ENCODE peak calls at places on chromosomes 3 and 15, in nine cellular contexts. A is right lobe of liver, X is stomach, D is mucosa of descending colon, S is ovary, B is mammary epithelial cell, H is OCI-LY7, G is K562, W is BE2C. L is an unnamed sample.

GRCh38 chr15:26757156-26757555 is 15.7 kb downstream of the GABRB3 start:
- DNase-seq in D (no peak), W (no peak), S (no peak), A (no peak), H (no peak), G (no peak), B (no peak), X (no peak), L (no peak)

GRCh38 chr3:105656607-105657504 is 212.0 kb downstream of the CBLB start:
- DNase-seq in D (no peak), S (no peak), B (no peak), A (no peak), H (no peak), X (no peak), W (no peak), G (no peak), L (no peak)

GRCh38 chr15:45442497-45443135 is 64.3 kb upstream of the GATM start:
- DNase-seq in H (no peak), D (no peak), S (no peak), B (peak; percentile 66), W (no peak), A (peak; percentile 16), X (no peak), G (no peak), L (peak; percentile 47)

GRCh38 chr3:58356054-58356453 is 23.4 kb downstream of the PXK start:
- DNase-seq in A (no peak), B (peak; percentile 19), D (no peak), W (no peak), X (no peak), G (no peak), H (peak; percentile 61), S (no peak), L (no peak)

GRCh38 chr3:42153039-42153438 is 61.9 kb downstream of the TRAK1 start:
- DNase-seq in X (no peak), W (no peak), D (no peak), G (no peak), H (no peak), S (no peak), A (no peak), B (no peak), L (no peak)

GRCh38 chr15:71532994-71533393 is 277.4 kb upstream of the NR2E3 start:
- DNase-seq in A (no peak), D (no peak), W (peak; percentile 18), X (no peak), S (no peak), G (peak; percentile 25), H (peak; percentile 27), B (peak; percentile 63), L (peak; percentile 15)

GRCh38 chr3:30752961-30753360 is 141.5 kb downstream of the GADL1 start:
- DNase-seq in W (no peak), S (no peak), A (no peak), B (peak; percentile 78), G (no peak), D (peak; percentile 45), X (peak; percentile 34), H (no peak), L (peak; percentile 70)

GRCh38 chr3:152258448-152259302 is 10.1 kb upstream of the MBNL1 start:
- DNase-seq in X (peak; percentile 35), H (no peak), S (peak; percentile 26), D (no peak), A (peak; percentile 82), G (peak; percentile 48), B (peak; percentile 98), W (no peak), L (peak; percentile 98)

GRCh38 chr3:177037241-177037640 is 160.0 kb downstream of the TBL1XR1 start:
- DNase-seq in X (no peak), S (no peak), D (no peak), W (no peak), A (no peak), B (peak; percentile 31), H (no peak), G (no peak), L (peak; percentile 76)

GRCh38 chr3:179263134-179263533 is 12.2 kb upstream of the KCNMB3 start:
- DNase-seq in S (no peak), A (no peak), H (no peak), D (no peak), G (no peak), W (no peak), B (no peak), X (no peak), L (no peak)

GRCh38 chr3:16512435-16513140 is 911 bp downstream of the RFTN1 start:
- DNase-seq in H (peak; percentile 88), S (peak; percentile 59), A (peak; percentile 86), G (no peak), X (peak; percentile 26), B (no peak), W (no peak), D (peak; percentile 37), L (no peak)

GRCh38 chr3:39149059-39149455 is 4.3 kb downstream of the CSRNP1 start:
- DNase-seq in W (no peak), B (no peak), S (no peak), A (no peak), G (no peak), D (no peak), H (peak; percentile 59), X (no peak), L (no peak)

GRCh38 chr15:70271422-70272088 is 173.8 kb upstream of the TLE3 start:
- DNase-seq in A (no peak), W (peak; percentile 50), H (no peak), G (peak; percentile 16), X (no peak), B (peak; percentile 93), S (no peak), D (no peak), L (peak; percentile 98)

GRCh38 chr3:183265713-183266417 is 12.8 kb downstream of the B3GNT5 start:
- DNase-seq in B (peak; percentile 99), H (no peak), S (no peak), D (peak; percentile 76), A (no peak), W (no peak), X (peak; percentile 57), G (no peak), L (peak; percentile 90)

DNA sequence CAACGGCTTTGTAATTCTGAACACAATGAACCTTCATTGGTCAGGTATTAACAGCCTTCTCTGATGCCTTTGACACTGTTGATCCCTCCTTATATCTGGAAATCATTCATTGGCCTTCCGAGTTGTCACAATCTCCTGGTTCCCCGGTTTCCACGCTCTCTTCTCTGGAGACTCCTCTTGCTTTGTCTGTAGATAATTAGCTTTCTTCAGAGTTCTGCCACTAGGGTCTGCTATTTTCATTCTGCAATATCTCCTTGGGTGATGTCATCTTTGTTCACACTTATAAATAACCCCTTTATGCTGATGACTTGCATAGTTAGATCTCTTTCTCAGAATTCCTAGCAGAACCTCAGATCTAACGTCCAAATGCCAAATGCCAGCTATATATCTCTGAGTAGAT is 583.8 kb upstream of the ZNF717 start:
- DNase-seq in B (no peak), D (no peak), A (no peak), S (no peak), W (no peak), G (no peak), H (no peak), X (no peak), L (peak; percentile 48)
- TF ChIP-seq CTCF in B (peak; percentile 16), D (no peak), A (no peak), S (no peak), W (peak; percentile 57), G (no peak), H (no peak), X (no peak), L (peak; percentile 62)

DNA sequence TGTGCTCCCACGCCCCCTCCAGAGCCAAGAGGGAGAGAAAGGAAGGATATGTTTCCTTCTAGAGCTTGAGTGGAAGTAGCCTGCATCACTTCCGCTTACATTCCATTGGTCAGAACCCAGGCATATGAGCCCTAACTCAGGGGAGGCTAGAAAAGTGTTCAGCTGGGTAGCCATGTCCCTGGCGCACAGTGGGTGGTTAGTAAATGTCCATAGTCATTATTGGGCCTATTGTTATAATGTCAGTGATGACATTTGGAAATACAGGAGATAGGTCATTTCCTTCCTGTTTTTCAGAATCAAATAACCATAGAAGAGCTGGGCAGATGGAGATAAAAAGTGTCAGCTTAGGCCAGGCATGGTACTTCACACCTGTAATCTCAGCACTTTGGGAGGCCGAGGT is 27.3 kb downstream of the CD276 start:
- DNase-seq in H (no peak), B (no peak), X (no peak), A (no peak), D (no peak), S (no peak), G (no peak), W (no peak), L (no peak)
- H3K36me3 ChIP-seq in H (no peaks in the 10 kb centered on the region), B (peaks cover 18% of the 10 kb centered on the region), X (peaks cover 79% of the 10 kb centered on the region), A (peaks cover 2% of the 10 kb centered on the region), D (no peaks in the 10 kb centered on the region), S (no peaks in the 10 kb centered on the region), G (no peaks in the 10 kb centered on the region), W (peaks cover 11% of the 10 kb centered on the region), L (peaks cover 69% of the 10 kb centered on the region)

GRCh38 chr3:10693457-10693856 is 122.6 kb upstream of the SLC6A11 start:
- DNase-seq in X (no peak), W (no peak), B (no peak), G (no peak), D (no peak), S (no peak), A (no peak), H (peak; percentile 11), L (no peak)
- TF ChIP-seq CTCF in X (no peak), W (peak; percentile 7), B (peak; percentile 41), G (no peak), D (no peak), S (no peak), A (peak; percentile 44), H (peak; percentile 57), L (peak; percentile 29)

DNA sequence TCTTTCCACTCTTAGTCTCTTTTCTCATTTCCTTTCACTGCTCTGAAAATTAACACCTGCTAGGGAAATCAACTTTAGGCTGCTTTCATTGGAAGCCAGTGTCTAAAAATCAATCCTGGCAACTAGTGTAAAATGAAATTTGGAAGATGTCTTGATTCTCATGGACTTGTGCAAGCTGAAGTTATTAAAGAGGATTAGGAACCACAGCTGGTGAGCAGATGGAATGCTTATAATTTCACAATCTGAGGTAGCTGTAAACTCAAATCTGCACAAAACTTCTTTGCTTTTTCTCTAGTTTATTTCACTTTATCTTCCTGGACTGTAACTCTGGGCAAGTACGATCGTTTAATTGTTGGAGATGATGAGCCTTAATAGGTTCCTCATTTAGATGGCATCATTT is 175.6 kb downstream of the GHSR start:
- DNase-seq in B (no peak), A (no peak), D (no peak), W (no peak), H (no peak), S (no peak), X (no peak), G (no peak), L (no peak)
- H3K36me3 ChIP-seq in B (peaks cover 4% of the 10 kb centered on the region), A (no peaks in the 10 kb centered on the region), D (no peaks in the 10 kb centered on the region), W (no peaks in the 10 kb centered on the region), H (no peaks in the 10 kb centered on the region), S (no peaks in the 10 kb centered on the region), X (peaks cover 23% of the 10 kb centered on the region), G (peaks cover 28% of the 10 kb centered on the region), L (peaks cover 54% of the 10 kb centered on the region)

DNA sequence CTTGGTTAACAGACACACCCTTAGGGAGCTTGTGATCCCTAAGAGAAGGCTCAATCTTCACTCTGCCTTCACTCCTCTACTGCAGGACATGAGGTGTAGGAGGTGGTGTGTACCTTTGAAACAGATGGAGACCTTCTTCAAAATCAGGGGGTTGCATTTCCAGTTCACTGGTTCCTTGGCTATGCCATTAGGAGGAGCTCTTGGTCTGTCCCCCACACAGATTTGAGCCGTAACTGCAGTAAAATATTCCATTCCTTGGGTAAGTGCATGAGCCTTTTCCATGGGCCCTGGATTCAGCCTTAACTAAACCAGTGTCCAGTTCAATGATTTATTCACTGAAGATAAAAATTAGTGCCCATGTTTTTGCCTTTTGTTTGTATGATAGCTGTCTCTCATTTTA is 144.6 kb downstream of the MCTP2 start:
- DNase-seq in B (no peak), H (peak; percentile 13), W (no peak), D (no peak), X (no peak), A (no peak), S (no peak), G (no peak), L (no peak)
- TF ChIP-seq CTCF in B (no peak), H (peak; percentile 54), W (peak; percentile 50), D (no peak), X (no peak), A (no peak), S (no peak), G (no peak), L (no peak)